ENCODE peak calls at places on chromosomes 13 and 19, in six cellular contexts. U is HCT116, O is GM12878, G is H1, D is K562, W is SK-N-SH. A is an unnamed sample.

GRCh38 chr13:61135583-61135982 is 280.1 kb downstream of the PCDH20 start:
- DNase-seq in U (no peak), O (no peak), G (no peak), D (no peak), W (no peak), A (no peak)

GRCh38 chr19:28485300-28485699 is 727.7 kb downstream of the UQCRFS1 start:
- DNase-seq in U (no peak), O (no peak), G (no peak), D (no peak), W (no peak), A (no peak)

GRCh38 chr19:13817615-13818371 is 22.6 kb downstream of the ZSWIM4 start:
- DNase-seq in U (no peak), O (no peak), G (peak), D (peak), W (no peak), A (no peak)

GRCh38 chr13:68185767-68186166 is 955.6 kb upstream of the PCDH9 start:
- DNase-seq in U (no peak), O (no peak), G (no peak), D (no peak), W (peak), A (no peak)

GRCh38 chr13:43319617-43320444 is 296.4 kb downstream of the DNAJC15 start:
- DNase-seq in U (no peak), O (no peak), G (peak), D (no peak), W (no peak), A (no peak)

GRCh38 chr13:79791471-79792042 is 310.6 kb downstream of the NDFIP2 start:
- DNase-seq in U (no peak), O (no peak), G (no peak), D (no peak), W (no peak), A (no peak)

GRCh38 chr19:18992696-18993095 is 40.6 kb downstream of the SUGP2 start:
- DNase-seq in U (no peak), O (no peak), G (no peak), D (no peak), W (no peak), A (no peak)

GRCh38 chr13:23463631-23464030 is 30.1 kb upstream of the SACS start:
- DNase-seq in U (no peak), O (no peak), G (no peak), D (no peak), W (no peak), A (no peak)

GRCh38 chr19:46508206-46508605 is 12.5 kb upstream of the PNMA8B start:
- DNase-seq in U (no peak), O (no peak), G (no peak), D (no peak), W (no peak), A (no peak)

GRCh38 chr19:29389495-29389894 is 136.3 kb upstream of the VSTM2B start:
- DNase-seq in U (no peak), O (no peak), G (no peak), D (no peak), W (no peak), A (no peak)

GRCh38 chr13:20940083-20940482 is 37.5 kb upstream of the XPO4 start:
- DNase-seq in U (no peak), O (no peak), G (no peak), D (no peak), W (no peak), A (peak)

GRCh38 chr19:55538132-55538531 is 1.2 kb upstream of the SBK2 start:
- DNase-seq in U (no peak), O (no peak), G (no peak), D (no peak), W (no peak), A (no peak)

GRCh38 chr13:108086678-108087077 is 128.7 kb downstream of the LIG4 start:
- DNase-seq in U (no peak), O (no peak), G (no peak), D (no peak), W (no peak), A (peak)

GRCh38 chr19:1746401-1747284 is 6.7 kb upstream of the ONECUT3 start:
- DNase-seq in U (peak), O (no peak), G (peak), D (no peak), W (no peak), A (peak)

GRCh38 chr13:35470671-35471465 is 5.6 kb downstream of the MAB21L1 start:
- DNase-seq in U (no peak), O (no peak), G (no peak), D (no peak), W (peak), A (no peak)

GRCh38 chr13:34030782-34031181 is 212.8 kb downstream of the RFC3 start:
- DNase-seq in U (no peak), O (no peak), G (no peak), D (no peak), W (no peak), A (no peak)

GRCh38 chr19:16021796-16022195 is 54.5 kb upstream of the TPM4 start:
- DNase-seq in U (no peak), O (no peak), G (no peak), D (no peak), W (no peak), A (no peak)

GRCh38 chr13:29969286-29969685 is 118.9 kb upstream of the UBL3 start:
- DNase-seq in U (no peak), O (no peak), G (no peak), D (no peak), W (no peak), A (no peak)

GRCh38 chr13:28337196-28338045 is 157.5 kb downstream of the FLT1 start:
- DNase-seq in U (no peak), O (no peak), G (no peak), D (no peak), W (no peak), A (no peak)

GRCh38 chr13:23960566-23961156 is 63.4 kb upstream of the C1QTNF9B start:
- DNase-seq in U (peak), O (no peak), G (no peak), D (no peak), W (no peak), A (no peak)

GRCh38 chr19:38543807-38544568 is 73.8 kb downstream of the MAP4K1 start:
- DNase-seq in U (peak), O (peak), G (no peak), D (peak), W (peak), A (peak)

GRCh38 chr19:55973982-55974381 is 12.6 kb upstream of the NLRP5 start:
- DNase-seq in U (no peak), O (no peak), G (no peak), D (no peak), W (no peak), A (no peak)

GRCh38 chr13:37657134-37657533 is 58.6 kb upstream of the POSTN start:
- DNase-seq in U (no peak), O (no peak), G (no peak), D (no peak), W (no peak), A (peak)

GRCh38 chr19:44356383-44357111 is at the start of gene ZNF112:
- DNase-seq in U (peak), O (peak), G (peak), D (peak), W (peak), A (peak)

GRCh38 chr19:51702754-51703654 is 9.9 kb downstream of the SPACA6 start:
- DNase-seq in U (no peak), O (no peak), G (peak), D (no peak), W (peak), A (no peak)

GRCh38 chr19:32719611-32720059 is at the start of gene TDRD12:
- DNase-seq in U (no peak), O (no peak), G (peak), D (no peak), W (peak), A (peak)

GRCh38 chr13:100563779-100564178 is 24.8 kb downstream of the GGACT start:
- DNase-seq in U (no peak), O (no peak), G (no peak), D (no peak), W (no peak), A (no peak)

GRCh38 chr19:47353307-47353712 is 4.2 kb downstream of the DHX34 start:
- DNase-seq in U (no peak), O (no peak), G (no peak), D (no peak), W (peak), A (no peak)

GRCh38 chr19:45161715-45162463 is 1.1 kb upstream of the NKPD1 start:
- DNase-seq in U (no peak), O (no peak), G (no peak), D (peak), W (peak), A (no peak)

GRCh38 chr19:15315101-15315500 is 17.2 kb downstream of the BRD4 start:
- DNase-seq in U (no peak), O (no peak), G (no peak), D (no peak), W (no peak), A (no peak)

GRCh38 chr19:347946-348861 is 3.6 kb upstream of the MIER2 start:
- DNase-seq in U (no peak), O (no peak), G (no peak), D (no peak), W (no peak), A (no peak)

GRCh38 chr19:19230999-19231398 is 19.2 kb downstream of the NCAN start:
- DNase-seq in U (no peak), O (no peak), G (no peak), D (no peak), W (no peak), A (no peak)

GRCh38 chr13:78618411-78618810 is 15.1 kb upstream of the POU4F1 start:
- DNase-seq in U (no peak), O (no peak), G (no peak), D (no peak), W (no peak), A (no peak)

GRCh38 chr19:8017808-8018207 is 12.4 kb upstream of the ELAVL1 start:
- DNase-seq in U (no peak), O (no peak), G (no peak), D (peak), W (no peak), A (no peak)

GRCh38 chr19:45514376-45515051 is 7.2 kb downstream of the VASP start:
- DNase-seq in U (no peak), O (no peak), G (no peak), D (peak), W (no peak), A (no peak)

GRCh38 chr13:43579321-43579720 is 207.5 kb downstream of the ENOX1 start:
- DNase-seq in U (no peak), O (no peak), G (no peak), D (no peak), W (no peak), A (no peak)

GRCh38 chr13:112970552-112971287 is 1.7 kb downstream of the MCF2L start:
- DNase-seq in U (no peak), O (no peak), G (no peak), D (no peak), W (no peak), A (no peak)

GRCh38 chr19:47514151-47514868 is 553 bp downstream of the NAPA start:
- DNase-seq in U (no peak), O (no peak), G (no peak), D (peak), W (peak), A (no peak)

GRCh38 chr19:6076675-6077463 is 33.4 kb downstream of the RFX2 start:
- DNase-seq in U (no peak), O (no peak), G (no peak), D (no peak), W (no peak), A (peak)

GRCh38 chr19:618247-618619 is 15.1 kb downstream of the POLRMT start:
- DNase-seq in U (no peak), O (no peak), G (no peak), D (no peak), W (no peak), A (no peak)

GRCh38 chr19:35302446-35302845 is 10.5 kb downstream of the MAG start:
- DNase-seq in U (no peak), O (no peak), G (no peak), D (no peak), W (no peak), A (no peak)

GRCh38 chr19:35300340-35300649 is 8.3 kb downstream of the MAG start:
- DNase-seq in U (no peak), O (no peak), G (no peak), D (no peak), W (no peak), A (no peak)

GRCh38 chr19:35304036-35304435 is 12.1 kb downstream of the MAG start:
- DNase-seq in U (no peak), O (no peak), G (no peak), D (no peak), W (no peak), A (no peak)

GRCh38 chr19:35303357-35303915 is 11.5 kb downstream of the MAG start:
- DNase-seq in U (no peak), O (no peak), G (no peak), D (no peak), W (no peak), A (no peak)

GRCh38 chr19:35301961-35302360 is 10.0 kb downstream of the MAG start:
- DNase-seq in U (no peak), O (no peak), G (no peak), D (no peak), W (no peak), A (no peak)
- TF ChIP-seq RAD21 in U (no peak), O (no peak), G (no peak), D (no peak), W (no peak), A (no peak)

GRCh38 chr13:109779876-109780516 is 6.4 kb downstream of the IRS2 start:
- DNase-seq in U (no peak), O (no peak), G (no peak), D (no peak), W (peak), A (no peak)
- H3K4me3 ChIP-seq in U (no peak), O (no peak), G (no peak), D (no peak), W (peak), A (peak)

DNA sequence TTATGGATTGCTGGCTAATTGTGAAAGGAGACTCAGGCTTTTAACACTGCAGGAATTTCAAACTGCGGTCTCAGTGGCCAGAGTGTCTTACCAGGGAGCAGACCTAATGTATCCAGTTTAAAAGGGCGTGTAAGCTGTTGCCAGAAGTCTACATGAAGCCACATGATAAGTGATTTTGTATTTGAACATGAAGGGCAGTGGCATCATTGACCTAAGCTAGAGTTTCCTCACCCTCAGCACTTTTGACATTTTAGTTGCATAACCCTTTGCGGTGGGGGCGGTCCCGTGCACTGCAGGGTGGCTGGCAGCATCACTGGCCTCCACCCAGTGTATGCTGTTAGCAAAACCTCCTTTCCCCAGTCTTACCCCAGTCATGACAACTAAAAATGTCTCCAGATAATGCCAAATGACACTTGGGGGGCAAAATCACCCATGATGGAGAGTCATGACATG is 23.7 kb upstream of the GPR18 start:
- DNase-seq in U (no peak), O (no peak), G (no peak), D (no peak), W (no peak), A (no peak)
- TF ChIP-seq RAD21 in U (no peak), O (no peak), G (no peak), D (no peak), W (no peak), A (no peak)

GRCh38 chr19:3818479-3818878 is 32.3 kb upstream of the MATK start:
- DNase-seq in U (no peak), O (no peak), G (no peak), D (no peak), W (no peak), A (no peak)
- H3K4me3 ChIP-seq in U (no peak), O (no peak), G (no peak), D (no peak), W (no peak), A (no peak)

DNA sequence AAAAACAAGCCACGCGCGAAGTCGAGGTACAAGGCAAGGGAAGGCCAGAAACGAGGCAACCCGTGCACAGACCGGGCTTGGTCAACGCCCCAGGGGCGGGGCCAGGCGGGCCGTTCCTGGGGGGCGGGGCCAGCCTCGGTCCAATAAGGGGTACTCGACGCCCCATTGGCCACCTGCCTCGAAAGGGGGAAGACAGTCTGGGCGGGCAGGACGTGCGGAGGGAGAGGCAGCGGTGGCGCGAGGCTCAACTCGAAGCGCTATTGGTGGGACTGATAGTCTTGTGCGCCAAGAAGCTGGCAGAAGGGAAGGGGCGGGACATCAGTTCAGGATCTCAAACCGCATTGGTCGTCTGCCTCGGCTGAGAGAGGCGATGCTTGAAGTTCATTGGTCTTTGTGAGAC is at the start of gene LYPD4:
- DNase-seq in U (no peak), O (no peak), G (no peak), D (peak), W (peak), A (no peak)
- TF ChIP-seq RAD21 in U (no peak), O (no peak), G (no peak), D (no peak), W (no peak), A (no peak)

DNA sequence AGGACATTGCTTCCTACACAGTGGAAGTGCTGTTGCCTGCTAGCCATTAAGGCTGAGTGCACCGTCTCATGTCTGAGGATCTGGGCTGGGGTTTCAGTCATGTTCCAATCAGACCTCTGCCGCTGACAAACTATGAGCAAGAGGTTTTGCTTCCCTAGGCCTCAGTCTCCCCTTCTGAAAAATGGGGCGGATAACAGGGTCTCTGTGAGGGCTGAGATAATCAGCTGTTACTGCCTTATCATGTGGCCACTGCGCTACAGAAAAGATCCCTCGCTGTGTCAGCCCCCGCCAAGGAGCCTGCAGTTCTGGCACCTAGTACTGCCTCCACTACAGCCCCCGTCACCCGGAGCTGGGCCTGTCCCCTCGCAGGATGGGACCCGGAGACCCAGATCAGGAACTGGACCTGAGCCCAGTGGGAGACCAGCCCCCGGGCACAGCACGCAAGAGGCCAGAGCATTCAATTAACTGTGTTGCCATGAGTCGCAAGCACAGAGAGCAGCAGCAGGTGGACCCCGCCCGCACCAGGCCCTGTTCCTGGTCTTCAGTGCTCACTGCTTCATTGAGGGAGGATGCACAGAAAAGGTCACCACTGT is 3.0 kb upstream of the PNKP start:
- DNase-seq in U (no peak), O (no peak), G (no peak), D (no peak), W (no peak), A (no peak)
- H3K4me3 ChIP-seq in U (peak), O (peak), G (peak), D (peak), W (peak), A (peak)

GRCh38 chr19:40867701-40868100 is 14.3 kb downstream of the CYP2A7 start:
- DNase-seq in U (no peak), O (no peak), G (no peak), D (no peak), W (no peak), A (no peak)

DNA sequence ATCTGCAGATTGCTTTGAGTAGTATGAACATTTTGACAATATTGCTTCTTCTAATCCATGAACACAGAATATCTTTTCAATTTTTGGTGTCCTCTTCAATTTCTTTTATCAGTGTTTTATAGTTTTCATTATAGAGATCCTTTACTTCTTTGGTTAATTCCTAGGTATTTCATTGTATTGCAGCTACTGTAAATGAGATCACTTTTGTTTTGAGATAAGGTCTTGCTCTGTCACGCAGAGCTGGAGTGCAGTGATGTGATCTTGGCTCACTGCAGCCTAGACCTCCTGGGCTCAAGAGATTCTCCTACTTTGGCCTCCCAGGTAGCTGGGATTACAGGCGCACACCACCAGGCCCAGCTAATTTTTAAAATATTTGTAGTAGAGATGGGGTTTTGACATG is 9.8 kb downstream of the CYP2A7 start:
- DNase-seq in U (no peak), O (no peak), G (no peak), D (no peak), W (no peak), A (no peak)
- TF ChIP-seq RAD21 in U (no peak), O (no peak), G (no peak), D (no peak), W (no peak), A (no peak)

GRCh38 chr19:34178276-34178614 is 5.9 kb downstream of the LSM14A start:
- DNase-seq in U (no peak), O (no peak), G (no peak), D (no peak), W (no peak), A (no peak)
- H3K4me3 ChIP-seq in U (no peak), O (peak), G (no peak), D (no peak), W (no peak), A (no peak)

A was measured in A549.